ENCODE peak calls at places on chromosomes 5 and 9, in five cellular contexts. Q, J, A, Z and L are unnamed samples.
A peak's percentile ranks its signal among the peaks of the same experiment; 100 is the strongest.

GRCh38 chr9:136105398-136106135 is 10.5 kb upstream of the NACC2 start:
- DNase-seq in A (no peak), Z (no peak), Q (no peak), J (no peak), L (peak; percentile 34)

GRCh38 chr5:107541400-107541799 is 129.3 kb downstream of the EFNA5 start:
- DNase-seq in Q (no peak), Z (no peak), A (no peak), J (no peak), L (no peak)

GRCh38 chr9:105150991-105151685 is 93.3 kb upstream of the SLC44A1 start:
- DNase-seq in Q (no peak), J (no peak), A (no peak), Z (no peak), L (peak; percentile 17)

GRCh38 chr5:138032572-138033274 is at the start of gene FAM13B:
- DNase-seq in A (peak; percentile 77), Z (peak; percentile 80), Q (peak; percentile 94), J (peak; percentile 60), L (peak; percentile 83)

GRCh38 chr9:77648458-77649108 is 461 bp upstream of the GNA14 start:
- DNase-seq in Q (peak; percentile 34), J (no peak), A (peak; percentile 68), Z (peak; percentile 78), L (no peak)

GRCh38 chr5:169385636-169386035 is 84.7 kb upstream of the SLIT3 start:
- DNase-seq in Z (no peak), J (no peak), A (no peak), Q (no peak), L (no peak)

GRCh38 chr5:179258922-179259730 is 86.1 kb downstream of the ADAMTS2 start:
- DNase-seq in J (no peak), A (no peak), Q (no peak), Z (no peak), L (peak; percentile 45)

GRCh38 chr9:129365196-129365595 is 187.1 kb upstream of the IER5L start:
- DNase-seq in Q (no peak), Z (no peak), J (no peak), A (no peak), L (no peak)

GRCh38 chr9:137589441-137590122 is 730 bp downstream of the ZMYND19 start:
- DNase-seq in J (no peak), Z (no peak), Q (peak; percentile 39), A (no peak), L (no peak)

GRCh38 chr9:123772374-123772773 is 157.6 kb downstream of the DENND1A start:
- DNase-seq in Z (no peak), A (no peak), Q (no peak), J (no peak), L (no peak)

GRCh38 chr5:528625-529511 is 4.6 kb upstream of the SLC9A3 start:
- DNase-seq in A (no peak), Z (no peak), Q (no peak), J (no peak), L (no peak)

GRCh38 chr9:109477269-109478203 is 20.6 kb downstream of the PTPN3 start:
- DNase-seq in Z (peak; percentile 56), A (peak; percentile 90), Q (no peak), J (no peak), L (peak; percentile 56)

GRCh38 chr9:84207443-84208032 is 133.0 kb downstream of the SLC28A3 start:
- DNase-seq in Z (no peak), A (no peak), J (no peak), Q (no peak), L (no peak)

DNA sequence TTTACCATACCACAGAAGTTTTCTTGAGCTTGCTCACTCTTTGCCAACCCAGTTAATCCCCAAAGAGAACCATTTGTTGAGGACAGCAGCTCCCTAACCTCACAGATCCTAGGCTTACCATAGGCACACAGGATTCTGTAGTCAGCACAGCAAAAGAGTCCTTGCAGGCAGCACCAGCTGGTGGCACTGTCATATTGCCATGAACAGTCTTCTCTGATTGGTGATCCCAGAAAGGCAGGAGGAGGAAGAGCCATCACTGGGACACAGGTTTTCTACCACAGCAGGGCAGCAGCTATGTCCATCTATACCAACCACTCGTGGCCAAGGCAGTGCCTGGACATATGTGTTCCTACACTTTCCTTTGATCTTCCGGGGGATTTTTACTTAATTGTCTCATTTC is 297.1 kb upstream of the CD180 start:
- DNase-seq in Z (peak; percentile 23), A (no peak), Q (peak; percentile 54), J (peak; percentile 26), L (peak; percentile 28)
- TF ChIP-seq CTCF in Z (no peak), A (no peak), Q (peak; percentile 57), J (no peak), L (no peak)

DNA sequence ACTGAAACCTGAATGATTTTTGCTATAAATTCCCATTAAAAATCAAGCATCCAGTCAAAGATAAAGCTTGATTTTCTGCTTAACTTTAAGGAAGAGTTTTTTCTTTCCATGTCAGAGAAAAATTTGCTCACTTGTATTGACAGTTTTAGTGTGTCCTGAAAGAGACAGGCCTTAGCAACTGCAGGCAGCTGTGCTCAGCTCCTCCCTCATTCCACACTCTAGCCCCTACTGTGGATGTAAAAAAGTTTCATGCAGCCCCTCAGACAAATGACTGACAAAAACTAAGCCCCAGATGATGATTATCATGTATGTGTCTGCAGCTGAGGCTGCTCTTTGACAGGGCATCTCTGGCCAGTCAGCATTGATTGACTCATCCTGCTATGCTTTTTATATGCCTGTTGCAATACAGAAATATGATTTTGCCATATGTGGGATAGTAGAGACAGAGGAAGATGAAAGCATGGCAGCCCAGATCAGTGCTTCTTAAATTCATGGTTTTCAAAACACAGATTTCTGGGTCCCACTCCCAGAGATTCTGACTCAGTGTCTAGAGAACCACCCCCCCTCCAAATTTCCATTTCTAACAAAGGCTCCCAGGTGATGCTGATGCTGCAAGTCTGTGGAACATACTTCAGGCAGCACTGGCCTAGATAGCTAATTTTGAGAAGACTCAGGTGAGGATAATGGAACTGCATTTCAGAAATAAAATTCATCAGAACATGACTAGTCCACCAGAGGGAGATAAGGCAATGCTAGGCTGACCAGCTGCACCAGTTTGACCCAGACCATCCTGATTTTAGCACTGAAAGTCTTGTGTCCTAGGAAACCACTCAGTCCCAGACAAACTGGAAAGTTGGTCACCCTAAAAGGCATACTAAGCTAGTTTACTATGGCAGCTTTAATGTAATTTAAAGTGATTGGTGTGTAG is 298.7 kb upstream of the KCNN2 start:
- DNase-seq in J (no peak), Q (peak; percentile 17), Z (no peak), A (no peak), L (no peak)
- TF ChIP-seq CTCF in J (no peak), Q (peak; percentile 28), Z (no peak), A (no peak), L (no peak)

GRCh38 chr5:79513519-79514390 is at the start of gene HOMER1:
- DNase-seq in J (peak; percentile 51), A (peak; percentile 80), Z (peak; percentile 89), Q (peak; percentile 92), L (peak; percentile 78)
- TF ChIP-seq CTCF in J (no peak), A (no peak), Z (no peak), Q (no peak), L (no peak)

GRCh38 chr9:9598723-9599122 is 1014.1 kb downstream of the PTPRD start:
- DNase-seq in A (no peak), Q (no peak), Z (no peak), J (no peak), L (no peak)
- TF ChIP-seq CTCF in A (no peak), Q (peak; percentile 29), Z (no peak), J (no peak), L (no peak)

GRCh38 chr9:95025213-95026170 is 292.0 kb downstream of the FANCC start:
- DNase-seq in A (peak; percentile 51), J (no peak), Z (peak; percentile 59), Q (peak; percentile 31), L (no peak)
- TF ChIP-seq CTCF in A (no peak), J (no peak), Z (no peak), Q (no peak), L (no peak)

GRCh38 chr9:3179716-3180115 is 335.8 kb upstream of the PUM3 start:
- DNase-seq in J (no peak), Q (no peak), Z (no peak), A (no peak), L (no peak)

GRCh38 chr9:3180696-3181048 is 336.8 kb upstream of the PUM3 start:
- DNase-seq in A (no peak), Z (no peak), Q (no peak), J (no peak), L (no peak)

GRCh38 chr9:3177362-3177761 is 333.5 kb upstream of the PUM3 start:
- DNase-seq in Q (no peak), Z (no peak), J (no peak), A (no peak), L (no peak)

GRCh38 chr9:3177921-3178320 is 334.0 kb upstream of the PUM3 start:
- DNase-seq in A (no peak), Q (no peak), J (no peak), Z (no peak), L (no peak)

GRCh38 chr9:3181049-3181953 is 337.4 kb upstream of the PUM3 start:
- DNase-seq in Q (peak; percentile 83), J (no peak), A (no peak), Z (peak; percentile 50), L (peak; percentile 40)
- TF ChIP-seq CTCF in Q (peak; percentile 58), J (no peak), A (no peak), Z (no peak), L (no peak)